ENCODE peak calls at places on chromosomes 13 and 19, in seven cellular contexts. One of them, this sample, is unnamed.

GRCh38 chr19:23415561-23416191 is 20.4 kb upstream of the ZNF91 start:
- DNase-seq in RWPE2: no peak
- DNase-seq in body of pancreas: peak; percentile 20
- DNase-seq in NCI-H1048: no peak
- DNase-seq in heart left ventricle: peak; percentile 33
- DNase-seq in AG08395: peak; percentile 45
- DNase-seq in choroid plexus epithelial cell: peak; percentile 35
- DNase-seq in this sample: no peak

GRCh38 chr19:2602391-2603181 is 99.9 kb downstream of the GNG7 start:
- DNase-seq in choroid plexus epithelial cell: peak; percentile 93
- DNase-seq in body of pancreas: peak; percentile 94
- DNase-seq in heart left ventricle: peak; percentile 72
- DNase-seq in AG08395: peak; percentile 90
- DNase-seq in NCI-H1048: no peak
- DNase-seq in RWPE2: no peak
- DNase-seq in this sample: no peak

GRCh38 chr19:13985771-13986347 is 20.3 kb downstream of the RFX1 start:
- DNase-seq in AG08395: no peak
- DNase-seq in RWPE2: no peak
- DNase-seq in heart left ventricle: no peak
- DNase-seq in choroid plexus epithelial cell: no peak
- DNase-seq in NCI-H1048: no peak
- DNase-seq in body of pancreas: no peak
- DNase-seq in this sample: no peak

GRCh38 chr19:4288091-4288777 is 9.2 kb downstream of the SHD start:
- DNase-seq in AG08395: no peak
- DNase-seq in body of pancreas: no peak
- DNase-seq in heart left ventricle: no peak
- DNase-seq in choroid plexus epithelial cell: no peak
- DNase-seq in NCI-H1048: no peak
- DNase-seq in RWPE2: no peak
- DNase-seq in this sample: no peak

GRCh38 chr19:49677232-49677881 is at the start of gene PRMT1:
- DNase-seq in AG08395: no peak
- DNase-seq in heart left ventricle: no peak
- DNase-seq in choroid plexus epithelial cell: peak; percentile 36
- DNase-seq in RWPE2: peak; percentile 42
- DNase-seq in NCI-H1048: no peak
- DNase-seq in body of pancreas: no peak
- DNase-seq in this sample: no peak

GRCh38 chr19:53873451-53874383 is 6.0 kb downstream of the MYADM start:
- DNase-seq in RWPE2: no peak
- DNase-seq in AG08395: no peak
- DNase-seq in body of pancreas: no peak
- DNase-seq in heart left ventricle: no peak
- DNase-seq in choroid plexus epithelial cell: no peak
- DNase-seq in NCI-H1048: no peak
- DNase-seq in this sample: no peak

GRCh38 chr13:51453308-51453958 is 597 bp upstream of the INTS6 start:
- DNase-seq in body of pancreas: no peak
- DNase-seq in NCI-H1048: no peak
- DNase-seq in RWPE2: peak; percentile 62
- DNase-seq in AG08395: peak; percentile 69
- DNase-seq in choroid plexus epithelial cell: no peak
- DNase-seq in heart left ventricle: peak; percentile 86
- DNase-seq in this sample: no peak

GRCh38 chr13:69565334-69565733 is 542.3 kb upstream of the ATXN8OS start:
- DNase-seq in heart left ventricle: no peak
- DNase-seq in RWPE2: no peak
- DNase-seq in NCI-H1048: no peak
- DNase-seq in choroid plexus epithelial cell: peak; percentile 17
- DNase-seq in body of pancreas: no peak
- DNase-seq in AG08395: no peak
- DNase-seq in this sample: no peak

GRCh38 chr19:32351807-32352630 is 6.6 kb downstream of the ZNF507 start:
- DNase-seq in heart left ventricle: no peak
- DNase-seq in AG08395: peak; percentile 41
- DNase-seq in NCI-H1048: no peak
- DNase-seq in choroid plexus epithelial cell: peak; percentile 75
- DNase-seq in RWPE2: no peak
- DNase-seq in body of pancreas: no peak
- DNase-seq in this sample: no peak